ENCODE peak calls at places on chromosomes 4 and X, in six cellular contexts. One of them, this sample, is unnamed.

GRCh38 chr4:144402176-144402575 is 243.8 kb upstream of the HHIP start:
- DNase-seq in right cardiac atrium: no peak
- DNase-seq in right lobe of liver: no peak
- DNase-seq in fibroblast of pulmonary artery: no peak
- DNase-seq in prostate gland: no peak
- DNase-seq in uterus: no peak
- DNase-seq in this sample: no peak

GRCh38 chr4:177263818-177264217 is 45.9 kb upstream of the NEIL3 start:
- DNase-seq in right cardiac atrium: no peak
- DNase-seq in fibroblast of pulmonary artery: no peak
- DNase-seq in uterus: no peak
- DNase-seq in prostate gland: no peak
- DNase-seq in right lobe of liver: no peak
- DNase-seq in this sample: no peak

GRCh38 chr4:76326515-76326914 is 20.0 kb downstream of the STBD1 start:
- DNase-seq in uterus: no peak
- DNase-seq in fibroblast of pulmonary artery: no peak
- DNase-seq in right lobe of liver: no peak
- DNase-seq in prostate gland: no peak
- DNase-seq in right cardiac atrium: no peak
- DNase-seq in this sample: no peak

GRCh38 chr4:79857811-79858210 is 215.2 kb downstream of the ANTXR2 start:
- DNase-seq in right cardiac atrium: no peak
- DNase-seq in right lobe of liver: no peak
- DNase-seq in uterus: no peak
- DNase-seq in prostate gland: no peak
- DNase-seq in fibroblast of pulmonary artery: peak; percentile 38
- DNase-seq in this sample: no peak

GRCh38 chr4:8920289-8920965 is 48.8 kb upstream of the HMX1 start:
- DNase-seq in prostate gland: peak; percentile 2
- DNase-seq in fibroblast of pulmonary artery: no peak
- DNase-seq in uterus: no peak
- DNase-seq in right cardiac atrium: no peak
- DNase-seq in right lobe of liver: no peak
- DNase-seq in this sample: no peak

GRCh38 chrX:40176256-40176978 is 78.7 kb upstream of the BCOR start:
- DNase-seq in fibroblast of pulmonary artery: peak; percentile 28
- DNase-seq in right lobe of liver: peak; percentile 84
- DNase-seq in uterus: peak; percentile 47
- DNase-seq in right cardiac atrium: peak; percentile 80
- DNase-seq in prostate gland: peak; percentile 50
- DNase-seq in this sample: peak; percentile 88

GRCh38 chrX:119391279-119391678 is 7.9 kb upstream of the SLC25A43 start:
- DNase-seq in prostate gland: no peak
- DNase-seq in right cardiac atrium: no peak
- DNase-seq in uterus: no peak
- DNase-seq in right lobe of liver: no peak
- DNase-seq in fibroblast of pulmonary artery: peak; percentile 48
- DNase-seq in this sample: no peak

GRCh38 chr4:100462206-100462605 is 55.6 kb downstream of the EMCN start:
- DNase-seq in right lobe of liver: no peak
- DNase-seq in uterus: no peak
- DNase-seq in fibroblast of pulmonary artery: peak; percentile 27
- DNase-seq in right cardiac atrium: no peak
- DNase-seq in prostate gland: no peak
- DNase-seq in this sample: no peak

GRCh38 chr4:138225477-138225876 is 16.7 kb downstream of the SLC7A11 start:
- DNase-seq in right lobe of liver: no peak
- DNase-seq in fibroblast of pulmonary artery: no peak
- DNase-seq in right cardiac atrium: no peak
- DNase-seq in uterus: no peak
- DNase-seq in prostate gland: no peak
- DNase-seq in this sample: no peak

GRCh38 chr4:159425749-159426376 is 323.0 kb downstream of the RAPGEF2 start:
- DNase-seq in uterus: no peak
- DNase-seq in right lobe of liver: no peak
- DNase-seq in right cardiac atrium: no peak
- DNase-seq in fibroblast of pulmonary artery: no peak
- DNase-seq in prostate gland: no peak
- DNase-seq in this sample: no peak

GRCh38 chrX:131762802-131763234 is 218.9 kb downstream of the OR13H1 start:
- DNase-seq in fibroblast of pulmonary artery: no peak
- DNase-seq in prostate gland: no peak
- DNase-seq in right lobe of liver: no peak
- DNase-seq in uterus: peak; percentile 65
- DNase-seq in right cardiac atrium: peak; percentile 15
- DNase-seq in this sample: no peak

GRCh38 chr4:54093609-54094240 is 6.2 kb upstream of the GSX2 start:
- DNase-seq in right lobe of liver: no peak
- DNase-seq in right cardiac atrium: no peak
- DNase-seq in uterus: no peak
- DNase-seq in prostate gland: no peak
- DNase-seq in fibroblast of pulmonary artery: no peak
- DNase-seq in this sample: no peak

GRCh38 chr4:32003548-32003947 is 1283.4 kb downstream of the PCDH7 start:
- DNase-seq in right cardiac atrium: no peak
- DNase-seq in right lobe of liver: no peak
- DNase-seq in prostate gland: no peak
- DNase-seq in fibroblast of pulmonary artery: no peak
- DNase-seq in uterus: no peak
- DNase-seq in this sample: no peak

GRCh38 chr4:139537292-139537691 is 18.7 kb downstream of the SETD7 start:
- DNase-seq in uterus: no peak
- DNase-seq in right lobe of liver: no peak
- DNase-seq in prostate gland: no peak
- DNase-seq in right cardiac atrium: no peak
- DNase-seq in fibroblast of pulmonary artery: no peak
- DNase-seq in this sample: no peak

GRCh38 chr4:22167201-22167600 is 218.6 kb upstream of the KCNIP4 start:
- DNase-seq in right lobe of liver: no peak
- DNase-seq in uterus: no peak
- DNase-seq in fibroblast of pulmonary artery: no peak
- DNase-seq in right cardiac atrium: no peak
- DNase-seq in prostate gland: no peak
- DNase-seq in this sample: no peak

GRCh38 chr4:80237992-80238391 is 28.5 kb upstream of the FGF5 start:
- DNase-seq in right cardiac atrium: no peak
- DNase-seq in prostate gland: no peak
- DNase-seq in uterus: no peak
- DNase-seq in fibroblast of pulmonary artery: peak; percentile 93
- DNase-seq in right lobe of liver: no peak
- DNase-seq in this sample: no peak

GRCh38 chr4:123455360-123455759 is 58.8 kb downstream of the SPRY1 start:
- DNase-seq in fibroblast of pulmonary artery: no peak
- DNase-seq in uterus: no peak
- DNase-seq in right cardiac atrium: no peak
- DNase-seq in prostate gland: no peak
- DNase-seq in right lobe of liver: no peak
- DNase-seq in this sample: no peak

GRCh38 chr4:56424697-56425514 is 10.5 kb downstream of the PPAT start:
- DNase-seq in uterus: peak; percentile 38
- DNase-seq in right cardiac atrium: no peak
- DNase-seq in fibroblast of pulmonary artery: peak; percentile 67
- DNase-seq in prostate gland: peak; percentile 32
- DNase-seq in right lobe of liver: no peak
- DNase-seq in this sample: peak; percentile 44

GRCh38 chrX:9855536-9856320 is 69.5 kb downstream of the SHROOM2 start:
- DNase-seq in right lobe of liver: no peak
- DNase-seq in fibroblast of pulmonary artery: no peak
- DNase-seq in uterus: no peak
- DNase-seq in right cardiac atrium: no peak
- DNase-seq in prostate gland: no peak
- DNase-seq in this sample: no peak

GRCh38 chr4:82753238-82753637 is 45.4 kb downstream of the SCD5 start:
- DNase-seq in fibroblast of pulmonary artery: no peak
- DNase-seq in right lobe of liver: no peak
- DNase-seq in uterus: no peak
- DNase-seq in right cardiac atrium: peak; percentile 29
- DNase-seq in prostate gland: no peak
- DNase-seq in this sample: no peak

GRCh38 chr4:150173854-150174398 is 95.7 kb downstream of the DCLK2 start:
- DNase-seq in prostate gland: no peak
- DNase-seq in uterus: peak; percentile 56
- DNase-seq in right lobe of liver: no peak
- DNase-seq in fibroblast of pulmonary artery: peak; percentile 65
- DNase-seq in right cardiac atrium: peak; percentile 12
- DNase-seq in this sample: no peak

GRCh38 chr4:68951078-68951805 is at the start of gene UGT2A3:
- DNase-seq in fibroblast of pulmonary artery: no peak
- DNase-seq in right lobe of liver: peak; percentile 60
- DNase-seq in right cardiac atrium: no peak
- DNase-seq in uterus: no peak
- DNase-seq in prostate gland: no peak
- DNase-seq in this sample: peak; percentile 78

GRCh38 chr4:39051454-39051853 is 10.6 kb upstream of the KLHL5 start:
- DNase-seq in fibroblast of pulmonary artery: no peak
- DNase-seq in prostate gland: no peak
- DNase-seq in right cardiac atrium: no peak
- DNase-seq in right lobe of liver: no peak
- DNase-seq in uterus: no peak
- DNase-seq in this sample: no peak

DNA sequence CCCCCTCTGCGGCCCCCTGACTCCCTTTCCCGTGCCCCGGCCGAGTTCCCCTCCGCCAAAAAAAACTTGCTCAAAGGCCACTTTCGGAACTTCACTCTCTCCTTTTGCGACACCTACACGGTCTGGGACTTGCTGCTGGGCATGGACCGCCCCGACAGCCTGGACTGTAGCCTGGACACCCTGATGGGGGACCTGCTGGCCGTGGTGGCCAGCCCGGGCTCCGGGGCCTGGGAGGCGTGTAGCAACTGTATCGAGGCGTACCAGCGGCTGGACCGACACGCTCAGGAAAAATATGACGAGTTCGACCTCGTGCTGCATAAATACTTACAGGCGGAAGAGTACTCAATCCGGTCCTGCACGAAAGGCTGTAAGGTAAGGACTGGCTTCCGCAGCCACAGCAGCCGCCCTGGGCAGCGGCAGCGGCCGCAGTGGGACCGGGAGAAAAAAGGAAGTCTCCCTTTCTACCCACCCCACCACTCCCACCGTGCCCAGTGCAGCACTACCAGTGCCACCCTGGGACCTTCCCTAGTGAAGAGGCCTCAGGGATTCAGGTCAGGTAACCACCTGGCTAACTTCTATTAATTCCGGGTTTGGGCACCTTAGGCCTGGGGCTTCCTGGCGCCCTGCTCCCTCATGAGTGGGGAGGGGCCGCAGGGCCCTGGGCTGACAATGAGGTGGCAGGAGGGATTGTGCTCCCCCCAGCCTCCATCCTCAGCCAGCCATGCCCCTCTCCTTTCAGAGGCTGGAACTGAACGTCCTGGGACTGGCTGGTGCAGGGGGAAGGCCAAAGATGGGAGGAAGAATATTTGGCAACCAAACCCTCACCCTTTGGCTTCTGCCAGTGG is 1.9 kb downstream of the NALF2 start:
- DNase-seq in right cardiac atrium: no peak
- DNase-seq in uterus: no peak
- DNase-seq in fibroblast of pulmonary artery: no peak
- DNase-seq in right lobe of liver: no peak
- DNase-seq in prostate gland: no peak
- DNase-seq in this sample: no peak
- H3K4me3 ChIP-seq in right cardiac atrium: peak overlapping the region; percentile 83
- H3K4me3 ChIP-seq in uterus: no peak overlapping the region
- H3K4me3 ChIP-seq in fibroblast of pulmonary artery: no peak overlapping the region
- H3K4me3 ChIP-seq in right lobe of liver: no peak overlapping the region
- H3K4me3 ChIP-seq in prostate gland: peak overlapping the region; percentile 35
- H3K4me3 ChIP-seq in this sample: no peak overlapping the region

GRCh38 chrX:78330540-78330939 is 3.1 kb upstream of the CYSLTR1 start:
- DNase-seq in right cardiac atrium: no peak
- DNase-seq in prostate gland: no peak
- DNase-seq in uterus: no peak
- DNase-seq in right lobe of liver: no peak
- DNase-seq in fibroblast of pulmonary artery: no peak
- DNase-seq in this sample: no peak

GRCh38 chrX:78329486-78329885 is 2.1 kb upstream of the CYSLTR1 start:
- DNase-seq in right lobe of liver: no peak
- DNase-seq in uterus: no peak
- DNase-seq in prostate gland: no peak
- DNase-seq in fibroblast of pulmonary artery: no peak
- DNase-seq in right cardiac atrium: no peak
- DNase-seq in this sample: peak; percentile 50

GRCh38 chrX:78330068-78330467 is 2.7 kb upstream of the CYSLTR1 start:
- DNase-seq in right lobe of liver: no peak
- DNase-seq in fibroblast of pulmonary artery: no peak
- DNase-seq in prostate gland: no peak
- DNase-seq in uterus: no peak
- DNase-seq in right cardiac atrium: no peak
- DNase-seq in this sample: no peak

GRCh38 chrX:78331708-78332107 is 4.3 kb upstream of the CYSLTR1 start:
- DNase-seq in uterus: no peak
- DNase-seq in right cardiac atrium: no peak
- DNase-seq in prostate gland: no peak
- DNase-seq in fibroblast of pulmonary artery: no peak
- DNase-seq in right lobe of liver: no peak
- DNase-seq in this sample: peak; percentile 16

DNA sequence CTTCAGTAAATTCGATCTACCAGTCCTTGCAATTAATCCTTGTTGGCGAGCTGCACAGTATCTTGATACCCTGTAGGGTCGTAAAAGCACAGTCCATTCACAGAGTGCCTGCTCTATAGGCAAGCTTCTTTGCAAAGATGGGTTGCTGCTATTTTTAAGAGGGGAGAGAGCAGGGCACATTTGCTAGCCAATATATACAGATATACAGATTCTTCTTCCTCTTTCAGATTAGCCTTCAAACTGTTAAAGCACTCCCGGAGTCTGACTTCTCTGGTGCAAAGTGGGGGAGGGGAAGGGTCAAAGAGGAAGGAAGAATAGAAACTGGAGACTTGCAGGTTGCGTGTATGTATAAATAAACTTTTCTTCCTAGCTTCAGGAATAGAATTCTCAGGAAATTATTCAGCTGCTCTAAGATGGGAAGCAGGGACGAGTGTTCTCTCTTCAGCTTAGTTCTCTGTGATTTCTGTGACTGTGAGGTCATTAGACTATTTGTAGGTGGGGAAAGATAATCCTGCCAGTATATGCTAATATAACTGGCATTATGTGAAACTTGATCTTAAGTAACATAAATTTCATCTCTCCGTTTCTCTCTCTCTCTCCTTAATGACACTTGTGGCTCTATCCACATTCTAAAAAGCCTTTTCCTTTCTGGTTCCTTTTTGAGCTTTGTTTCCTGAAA is at the start of gene CYSLTR1:
- DNase-seq in fibroblast of pulmonary artery: no peak
- DNase-seq in right lobe of liver: no peak
- DNase-seq in right cardiac atrium: no peak
- DNase-seq in uterus: no peak
- DNase-seq in prostate gland: no peak
- DNase-seq in this sample: no peak
- H3K4me3 ChIP-seq in fibroblast of pulmonary artery: no peak within 1 kb of the TSS
- H3K4me3 ChIP-seq in right lobe of liver: no peak within 1 kb of the TSS
- H3K4me3 ChIP-seq in right cardiac atrium: peak within 1 kb of the TSS; percentile 28
- H3K4me3 ChIP-seq in uterus: no peak within 1 kb of the TSS
- H3K4me3 ChIP-seq in prostate gland: no peak within 1 kb of the TSS
- H3K4me3 ChIP-seq in this sample: peak within 1 kb of the TSS; percentile 32

GRCh38 chr4:6885953-6886557 is 23.6 kb upstream of the TBC1D14 start:
- DNase-seq in right cardiac atrium: peak; percentile 74
- DNase-seq in fibroblast of pulmonary artery: peak; percentile 52
- DNase-seq in uterus: peak; percentile 54
- DNase-seq in prostate gland: no peak
- DNase-seq in right lobe of liver: peak; percentile 77
- DNase-seq in this sample: peak; percentile 74
- H3K4me3 ChIP-seq in right cardiac atrium: no peak overlapping the region
- H3K4me3 ChIP-seq in fibroblast of pulmonary artery: no peak overlapping the region
- H3K4me3 ChIP-seq in uterus: no peak overlapping the region
- H3K4me3 ChIP-seq in prostate gland: no peak overlapping the region
- H3K4me3 ChIP-seq in right lobe of liver: no peak overlapping the region
- H3K4me3 ChIP-seq in this sample: no peak overlapping the region

GRCh38 chr4:6573986-6574746 is 823 bp upstream of the MAN2B2 start:
- DNase-seq in prostate gland: no peak
- DNase-seq in right lobe of liver: no peak
- DNase-seq in fibroblast of pulmonary artery: no peak
- DNase-seq in right cardiac atrium: no peak
- DNase-seq in uterus: no peak
- DNase-seq in this sample: no peak
- H3K4me3 ChIP-seq in prostate gland: peak overlapping the region; percentile 91
- H3K4me3 ChIP-seq in right lobe of liver: peak overlapping the region; percentile 94
- H3K4me3 ChIP-seq in fibroblast of pulmonary artery: peak overlapping the region; percentile 89
- H3K4me3 ChIP-seq in right cardiac atrium: peak overlapping the region; percentile 50
- H3K4me3 ChIP-seq in uterus: peak overlapping the region; percentile 85
- H3K4me3 ChIP-seq in this sample: peak overlapping the region; percentile 92

This sample was measured in Peyer's patch.